ENCODE peak calls at places on chromosome 14, in four cellular contexts. One of them, this sample, is unnamed.

GRCh38 chr14:72883963-72884362 is 9.9 kb downstream of the DPF3 start:
- DNase-seq in mesendoderm: no peak
- DNase-seq in H1: no peak
- DNase-seq in H9: no peak
- DNase-seq in this sample: peak; percentile 55

GRCh38 chr14:33617154-33617553 is 333.7 kb downstream of the EGLN3 start:
- DNase-seq in mesendoderm: no peak
- DNase-seq in H9: no peak
- DNase-seq in H1: no peak
- DNase-seq in this sample: peak; percentile 28

GRCh38 chr14:41993687-41994086 is 387.0 kb downstream of the LRFN5 start:
- DNase-seq in H1: no peak
- DNase-seq in H9: no peak
- DNase-seq in mesendoderm: no peak
- DNase-seq in this sample: no peak

GRCh38 chr14:103243764-103244737 is 90.0 kb upstream of the EIF5 start:
- DNase-seq in mesendoderm: no peak
- DNase-seq in H1: no peak
- DNase-seq in H9: peak; percentile 57
- DNase-seq in this sample: no peak

GRCh38 chr14:91219505-91220389 is 24.8 kb downstream of the GPR68 start:
- DNase-seq in H9: no peak
- DNase-seq in H1: no peak
- DNase-seq in mesendoderm: no peak
- DNase-seq in this sample: no peak

GRCh38 chr14:68513137-68513536 is 279.7 kb downstream of the ZFP36L1 start:
- DNase-seq in H1: no peak
- DNase-seq in mesendoderm: no peak
- DNase-seq in H9: no peak
- DNase-seq in this sample: no peak

GRCh38 chr14:85528882-85529585 is 910 bp upstream of the FLRT2 start:
- DNase-seq in mesendoderm: peak; percentile 62
- DNase-seq in H1: no peak
- DNase-seq in H9: no peak
- DNase-seq in this sample: peak; percentile 72

GRCh38 chr14:68609012-68609411 is 183.9 kb downstream of the ZFP36L1 start:
- DNase-seq in mesendoderm: no peak
- DNase-seq in H1: no peak
- DNase-seq in H9: no peak
- DNase-seq in this sample: no peak

GRCh38 chr14:18656627-18657026 is 55.7 kb downstream of the OR11H12 start:
- DNase-seq in H9: no peak
- DNase-seq in mesendoderm: no peak
- DNase-seq in H1: no peak
- DNase-seq in this sample: no peak

GRCh38 chr14:105092912-105093425 is 27.7 kb upstream of the GPR132 start:
- DNase-seq in H9: peak; percentile 51
- DNase-seq in H1: no peak
- DNase-seq in mesendoderm: no peak
- DNase-seq in this sample: peak; percentile 58

GRCh38 chr14:70708717-70709570 is 67.2 kb downstream of the TTC9 start:
- DNase-seq in H1: peak; percentile 51
- DNase-seq in mesendoderm: peak; percentile 86
- DNase-seq in H9: peak; percentile 83
- DNase-seq in this sample: no peak

GRCh38 chr14:39456702-39457250 is 24.5 kb upstream of the FBXO33 start:
- DNase-seq in H9: no peak
- DNase-seq in H1: no peak
- DNase-seq in mesendoderm: no peak
- DNase-seq in this sample: no peak

GRCh38 chr14:72644758-72645489 is 249.0 kb downstream of the DPF3 start:
- DNase-seq in H9: no peak
- DNase-seq in H1: no peak
- DNase-seq in mesendoderm: peak; percentile 38
- DNase-seq in this sample: peak; percentile 35

GRCh38 chr14:101069666-101070362 is 166.3 kb upstream of the RTL1 start:
- DNase-seq in H1: no peak
- DNase-seq in mesendoderm: no peak
- DNase-seq in H9: peak; percentile 11
- DNase-seq in this sample: no peak

GRCh38 chr14:51512321-51512720 is 139.4 kb upstream of the FRMD6 start:
- DNase-seq in H1: no peak
- DNase-seq in H9: no peak
- DNase-seq in mesendoderm: no peak
- DNase-seq in this sample: no peak

DNA sequence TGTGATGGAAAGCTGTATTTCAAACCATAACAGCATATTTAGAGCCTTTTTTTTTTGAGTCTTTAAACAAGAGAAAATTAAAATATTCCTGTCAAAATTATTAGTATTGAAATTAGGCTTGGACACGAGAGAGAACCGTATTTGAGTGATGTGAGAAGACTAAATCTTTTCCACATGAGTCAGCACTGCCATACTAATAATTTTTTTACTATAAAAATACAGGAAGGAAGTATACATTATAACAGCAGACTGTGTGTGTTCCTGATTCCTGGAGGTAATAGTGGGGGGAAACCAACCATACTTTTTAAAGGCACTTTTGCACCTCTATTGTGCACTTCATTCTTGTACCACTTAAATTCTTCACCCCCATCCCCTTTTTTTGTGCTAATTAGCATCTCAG is 45.6 kb downstream of the PPM1A start:
- DNase-seq in H1: no peak
- DNase-seq in mesendoderm: no peak
- DNase-seq in H9: no peak
- DNase-seq in this sample: no peak
- H4K5ac ChIP-seq in H1: no peak overlapping the region
- H4K5ac ChIP-seq in mesendoderm: no peak overlapping the region
- H4K5ac ChIP-seq in H9: no peak overlapping the region
- H4K5ac ChIP-seq in this sample: no peak overlapping the region

GRCh38 chr14:76525106-76525825 is 149.3 kb downstream of the ESRRB start:
- DNase-seq in H9: no peak
- DNase-seq in mesendoderm: no peak
- DNase-seq in H1: no peak
- DNase-seq in this sample: no peak
- H4K5ac ChIP-seq in H9: no peak overlapping the region
- H4K5ac ChIP-seq in mesendoderm: no peak overlapping the region
- H4K5ac ChIP-seq in H1: no peak overlapping the region
- H4K5ac ChIP-seq in this sample: no peak overlapping the region

GRCh38 chr14:94550041-94550440 is 11.2 kb upstream of the SERPINA4 start:
- DNase-seq in H9: peak; percentile 45
- DNase-seq in H1: no peak
- DNase-seq in mesendoderm: no peak
- DNase-seq in this sample: no peak
- H4K5ac ChIP-seq in H9: no peak overlapping the region
- H4K5ac ChIP-seq in H1: no peak overlapping the region
- H4K5ac ChIP-seq in mesendoderm: no peak overlapping the region
- H4K5ac ChIP-seq in this sample: no peak overlapping the region

DNA sequence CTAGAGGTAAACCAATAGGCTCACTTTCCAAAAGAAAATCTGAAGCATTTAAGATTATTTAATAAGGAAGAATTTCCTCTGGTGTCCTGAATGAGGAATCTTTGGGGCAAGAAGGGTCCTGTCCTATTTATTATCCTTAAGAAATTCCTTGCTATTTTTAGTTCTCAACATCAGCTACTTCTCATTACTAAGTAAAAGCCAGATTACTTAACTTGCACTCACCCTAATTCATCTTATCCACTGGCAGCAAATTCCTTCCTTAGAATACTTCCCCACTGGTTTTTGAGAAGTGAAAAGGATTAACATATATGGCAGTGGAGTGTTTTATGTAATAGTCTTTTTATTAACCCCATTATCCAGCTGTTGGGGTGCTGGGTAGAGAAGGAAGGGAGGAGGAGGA is 767.7 kb downstream of the DIO2 start:
- DNase-seq in H9: no peak
- DNase-seq in H1: no peak
- DNase-seq in mesendoderm: no peak
- DNase-seq in this sample: peak; percentile 50
- H4K5ac ChIP-seq in H9: no peak overlapping the region
- H4K5ac ChIP-seq in H1: no peak overlapping the region
- H4K5ac ChIP-seq in mesendoderm: no peak overlapping the region
- H4K5ac ChIP-seq in this sample: no peak overlapping the region

GRCh38 chr14:31947076-31947475 is 130.0 kb upstream of the ARHGAP5 start:
- DNase-seq in H1: no peak
- DNase-seq in mesendoderm: no peak
- DNase-seq in H9: no peak
- DNase-seq in this sample: no peak
- H4K5ac ChIP-seq in H1: no peak overlapping the region
- H4K5ac ChIP-seq in mesendoderm: no peak overlapping the region
- H4K5ac ChIP-seq in H9: no peak overlapping the region
- H4K5ac ChIP-seq in this sample: no peak overlapping the region

This sample was measured in IMR-90.